ENCODE peak calls at places on chromosomes 5 and 9, in six cellular contexts. L is fibroblast of lung, H is H1, I is dorsolateral prefrontal cortex, N is hepatocyte, C is colonic mucosa. P is an unnamed sample.

GRCh38 chr5:138900281-138900965 is 25.3 kb upstream of the LRRTM2 start:
- DNase-seq in C (no peak), N (no peak), L (peak; percentile 43), I (no peak), H (no peak), P (no peak)

GRCh38 chr9:76646249-76646648 is 118.0 kb upstream of the PCA3 start:
- DNase-seq in H (no peak), I (peak; percentile 46), L (no peak), N (no peak), C (peak; percentile 87), P (no peak)

GRCh38 chr5:150295172-150295611 is 5.6 kb upstream of the CAMK2A start:
- DNase-seq in L (peak; percentile 78), H (no peak), N (peak; percentile 72), C (peak; percentile 45), I (peak; percentile 62), P (no peak)

GRCh38 chr5:2550479-2550878 is 201.0 kb downstream of the IRX2 start:
- DNase-seq in C (no peak), H (no peak), I (no peak), N (no peak), L (no peak), P (no peak)

GRCh38 chr5:124866355-124867063 is 120.1 kb upstream of the ZNF608 start:
- DNase-seq in C (no peak), I (no peak), L (no peak), H (no peak), N (peak; percentile 27), P (no peak)

GRCh38 chr9:115144706-115145105 is 26.7 kb upstream of the TNC start:
- DNase-seq in I (no peak), L (no peak), C (no peak), N (no peak), H (no peak), P (no peak)

GRCh38 chr5:157820593-157821252 is 38.2 kb downstream of the CLINT1 start:
- DNase-seq in L (peak; percentile 75), I (no peak), H (no peak), C (peak; percentile 46), N (peak; percentile 76), P (peak; percentile 7)

GRCh38 chr9:103397868-103398600 is 402.9 kb downstream of the CYLC2 start:
- DNase-seq in I (no peak), N (peak; percentile 82), C (peak; percentile 25), L (no peak), H (peak; percentile 7), P (peak; percentile 6)

GRCh38 chr9:70352802-70353201 is 61.7 kb downstream of the KLF9 start:
- DNase-seq in N (no peak), H (no peak), C (no peak), L (peak; percentile 48), I (no peak), P (no peak)

GRCh38 chr9:35385042-35385441 is 104.9 kb upstream of the RUSC2 start:
- DNase-seq in N (peak; percentile 20), C (no peak), L (peak; percentile 81), I (no peak), H (no peak), P (no peak)

GRCh38 chr9:131627326-131627845 is 82.1 kb downstream of the PRRT1B start:
- DNase-seq in C (no peak), L (peak; percentile 56), N (no peak), H (no peak), I (no peak), P (no peak)

GRCh38 chr5:64176301-64176700 is 10.7 kb downstream of the RNF180 start:
- DNase-seq in L (no peak), H (no peak), C (no peak), N (no peak), I (no peak), P (no peak)

GRCh38 chr9:12961276-12961809 is 186.5 kb downstream of the LURAP1L start:
- DNase-seq in I (no peak), N (no peak), L (peak; percentile 24), C (no peak), H (no peak), P (no peak)

GRCh38 chr5:73447234-73448071 is 1.1 kb downstream of the FOXD1 start:
- DNase-seq in H (no peak), N (peak; percentile 54), I (no peak), L (peak; percentile 72), C (peak; percentile 38), P (peak; percentile 38)

GRCh38 chr9:89751081-89751855 is 146.5 kb downstream of the GADD45G start:
- DNase-seq in L (no peak), N (no peak), C (no peak), H (no peak), I (no peak), P (no peak)

GRCh38 chr5:143427122-143427735 is 23.7 kb upstream of the NR3C1 start:
- DNase-seq in I (no peak), N (no peak), L (no peak), H (no peak), C (no peak), P (no peak)

GRCh38 chr9:72905514-72906480 is 47.1 kb downstream of the ALDH1A1 start:
- DNase-seq in L (no peak), H (no peak), I (no peak), N (no peak), C (no peak), P (no peak)

GRCh38 chr9:133135193-133135745 is 14.2 kb upstream of the RALGDS start:
- DNase-seq in C (peak; percentile 95), L (peak; percentile 69), I (peak; percentile 53), N (no peak), H (no peak), P (no peak)

GRCh38 chr5:133285583-133286021 is 233.8 kb downstream of the HSPA4 start:
- DNase-seq in N (no peak), C (peak; percentile 29), I (no peak), L (peak; percentile 23), H (no peak), P (no peak)

GRCh38 chr9:129258124-129258822 is 80.2 kb upstream of the IER5L start:
- DNase-seq in H (peak; percentile 82), N (peak; percentile 95), I (peak; percentile 94), C (peak; percentile 83), L (peak; percentile 89), P (peak; percentile 94)

GRCh38 chr9:114281421-114282103 is 41.3 kb upstream of the ORM1 start:
- DNase-seq in N (peak; percentile 53), H (no peak), L (peak; percentile 82), C (no peak), I (no peak), P (no peak)

GRCh38 chr5:4563400-4563799 is 576.7 kb upstream of the ADAMTS16 start:
- DNase-seq in I (no peak), C (no peak), H (peak; percentile 25), N (peak; percentile 16), L (no peak), P (peak; percentile 18)

GRCh38 chr9:32706004-32706749 is 70.7 kb upstream of the TAF1L start:
- DNase-seq in L (no peak), H (no peak), C (no peak), I (no peak), N (no peak), P (no peak)

GRCh38 chr9:32701321-32702022 is 66.0 kb upstream of the TAF1L start:
- DNase-seq in N (peak; percentile 14), I (no peak), H (no peak), C (no peak), L (no peak), P (no peak)

GRCh38 chr9:32705059-32705458 is 69.6 kb upstream of the TAF1L start:
- DNase-seq in C (no peak), H (no peak), L (no peak), I (no peak), N (no peak), P (no peak)

GRCh38 chr9:32704343-32704742 is 68.9 kb upstream of the TAF1L start:
- DNase-seq in C (no peak), H (no peak), I (no peak), L (no peak), N (no peak), P (no peak)

DNA sequence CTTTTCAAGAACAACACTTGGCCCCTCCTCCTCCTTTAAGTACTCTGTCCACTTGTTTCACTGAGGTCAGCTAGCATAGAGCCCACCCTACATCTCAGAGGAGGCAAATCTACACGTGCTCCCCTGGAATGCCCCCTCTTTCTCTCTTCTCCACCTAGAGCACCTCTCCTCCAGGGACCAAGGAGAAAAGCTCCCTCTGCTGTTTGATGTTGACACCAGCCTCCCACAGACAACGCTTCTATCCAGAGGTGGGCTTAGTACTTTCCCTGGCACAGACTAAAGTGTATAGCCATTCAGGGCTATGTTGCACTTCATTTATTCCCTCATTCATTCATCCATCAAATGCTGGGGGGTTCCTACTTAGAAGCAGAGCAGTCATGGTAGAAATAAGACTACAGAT is 68.2 kb upstream of the TAF1L start:
- DNase-seq in I (no peak), N (no peak), H (no peak), L (no peak), C (no peak), P (no peak)
- TF ChIP-seq CTCF in I (no peak), N (no peak), H (peak; percentile 70), L (no peak), C (no peak), P (no peak)

DNA sequence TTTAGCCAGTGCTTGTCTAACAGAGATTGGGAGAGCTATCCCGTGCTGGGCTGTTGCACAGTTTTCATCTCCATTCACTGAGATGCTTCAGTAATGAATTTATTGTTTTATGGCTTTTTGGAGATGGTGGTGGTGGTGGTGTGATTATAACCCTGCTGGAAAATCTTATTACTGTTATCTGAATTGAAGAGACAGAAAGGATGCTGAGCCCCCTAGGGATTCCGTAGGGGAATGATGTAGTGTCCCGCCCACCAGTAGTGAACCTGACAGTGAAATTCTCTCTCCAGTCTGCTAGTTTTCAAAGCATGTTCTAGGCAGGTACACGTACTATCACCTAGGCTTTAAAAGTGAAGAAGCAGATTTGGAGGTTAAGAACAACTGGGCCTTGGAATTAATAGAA is 1.9 kb downstream of the RAI14 start:
- DNase-seq in I (no peak), H (no peak), N (peak; percentile 21), L (no peak), C (no peak), P (no peak)
- TF ChIP-seq CTCF in I (no peak), H (no peak), N (no peak), L (peak; percentile 23), C (no peak), P (peak; percentile 31)

DNA sequence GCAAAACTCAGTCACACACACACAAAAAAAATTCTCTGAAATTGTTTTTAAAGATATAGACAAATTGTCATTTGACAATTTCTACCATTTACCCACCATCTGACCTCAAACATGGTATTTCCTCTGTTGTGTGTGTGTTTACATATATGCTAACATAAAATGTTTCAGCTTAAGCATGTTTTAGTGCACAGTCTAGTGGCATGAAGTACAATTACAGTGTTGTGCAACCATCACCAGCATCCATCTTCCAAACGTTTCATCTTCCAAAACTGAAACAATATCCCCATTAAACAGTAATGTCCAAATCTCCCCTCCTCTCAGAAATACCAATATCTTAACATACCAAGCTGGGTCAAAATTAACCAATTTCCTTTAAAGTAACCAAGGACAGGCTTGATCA is 65.2 kb downstream of the MYO10 start:
- DNase-seq in C (no peak), L (peak; percentile 57), H (no peak), N (no peak), I (no peak), P (no peak)
- TF ChIP-seq CTCF in C (no peak), L (no peak), H (no peak), N (no peak), I (no peak), P (no peak)

DNA sequence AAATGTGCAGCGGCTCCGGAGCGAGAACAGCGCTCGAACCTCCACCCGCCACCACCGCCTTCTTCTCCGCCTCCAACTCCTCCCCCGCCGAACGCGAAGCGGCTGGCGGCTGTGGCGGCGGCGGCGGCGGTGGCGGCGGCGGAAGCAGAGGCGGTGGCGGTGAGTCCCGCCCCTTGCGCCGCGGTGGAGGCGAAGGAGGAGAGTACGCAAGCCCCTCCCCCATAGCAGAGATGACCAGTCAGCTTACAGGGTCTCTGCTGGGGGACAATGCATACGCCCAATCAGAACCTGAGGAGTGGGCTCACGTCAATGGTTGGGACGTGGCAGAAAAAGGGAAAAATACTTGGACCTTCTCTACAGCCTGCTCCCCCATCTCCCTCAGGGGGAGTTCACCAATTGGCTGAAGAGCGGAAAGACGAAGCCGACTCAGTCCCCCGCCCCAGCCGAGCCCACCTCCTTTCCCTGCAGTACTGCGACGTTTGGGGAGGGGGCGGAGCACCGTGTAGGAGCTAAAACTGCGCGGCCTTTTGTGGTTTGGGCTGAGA is at the start of gene PJA2:
- DNase-seq in N (peak; percentile 99), H (peak; percentile 99), C (peak; percentile 98), I (peak; percentile 96), L (peak; percentile 100), P (peak; percentile 94)
- TF ChIP-seq CTCF in N (peak; percentile 31), H (peak; percentile 24), C (peak; percentile 31), I (peak; percentile 37), L (no peak), P (peak; percentile 49)

P was measured in neural crest cell.